ENCODE peak calls at places on chromosomes 6 and 20, in nine cellular contexts. C, Z, Q, N, S, L, A, G and W are unnamed samples.

GRCh38 chr6:52162940-52163908 is 23.0 kb upstream of the IL17A start:
- DNase-seq in N (no peak), Z (no peak), L (no peak), A (peak; percentile 7), S (peak; percentile 54), G (no peak), C (no peak), Q (no peak), W (no peak)

GRCh38 chr20:33601861-33602260 is 60.3 kb upstream of the C20orf144 start:
- DNase-seq in N (no peak), G (no peak), Z (no peak), A (no peak), C (no peak), S (no peak), Q (peak; percentile 16), L (no peak), W (no peak)

GRCh38 chr6:30748301-30748769 is 4.0 kb upstream of the IER3 start:
- DNase-seq in S (no peak), L (no peak), N (no peak), A (no peak), C (no peak), G (no peak), Q (no peak), Z (no peak), W (no peak)

GRCh38 chr6:39422273-39422672 is 99.8 kb upstream of the KCNK16 start:
- DNase-seq in Q (no peak), N (no peak), Z (no peak), L (peak; percentile 77), A (no peak), G (no peak), S (no peak), C (peak; percentile 58), W (no peak)

GRCh38 chr20:44582321-44583025 is at the start of gene PKIG:
- DNase-seq in N (peak; percentile 44), L (peak; percentile 71), Q (peak; percentile 89), C (no peak), S (no peak), G (no peak), A (peak; percentile 63), Z (no peak), W (peak; percentile 39)

GRCh38 chr6:7406743-7407142 is 17.1 kb downstream of the RIOK1 start:
- DNase-seq in N (peak; percentile 16), S (no peak), G (no peak), L (no peak), C (no peak), A (no peak), Q (no peak), Z (no peak), W (no peak)

GRCh38 chr20:43798591-43799149 is 71.9 kb upstream of the GTSF1L start:
- DNase-seq in Q (no peak), G (no peak), L (no peak), Z (no peak), A (no peak), C (no peak), S (no peak), N (no peak), W (no peak)

GRCh38 chr6:27862396-27863061 is 49.7 kb downstream of the OR2B2 start:
- DNase-seq in Z (no peak), G (no peak), S (no peak), C (no peak), L (no peak), N (peak; percentile 24), A (no peak), Q (peak; percentile 6), W (no peak)

GRCh38 chr6:3884007-3884745 is 35.0 kb downstream of the FAM50B start:
- DNase-seq in Z (no peak), L (no peak), N (no peak), G (no peak), A (peak; percentile 16), Q (peak; percentile 75), C (no peak), S (no peak), W (peak; percentile 37)

GRCh38 chr6:25962368-25963127 is at the start of gene TRIM38:
- DNase-seq in S (peak; percentile 54), L (peak; percentile 88), Q (peak; percentile 73), G (peak; percentile 6), A (peak; percentile 85), C (peak; percentile 29), Z (no peak), N (peak; percentile 89), W (peak; percentile 29)

GRCh38 chr6:30494275-30494990 is 5.1 kb downstream of the HLA-E start:
- DNase-seq in N (no peak), Q (no peak), Z (no peak), L (no peak), C (no peak), S (no peak), G (no peak), A (no peak), W (no peak)

GRCh38 chr6:37354526-37355384 is 972 bp downstream of the RNF8 start:
- DNase-seq in N (peak; percentile 23), L (no peak), S (no peak), Z (peak; percentile 57), G (peak; percentile 36), C (peak; percentile 22), A (no peak), Q (peak; percentile 49), W (peak; percentile 33)

GRCh38 chr6:90350689-90351554 is 54.3 kb upstream of the BACH2 start:
- DNase-seq in C (no peak), Q (no peak), N (no peak), L (peak; percentile 24), Z (no peak), S (no peak), G (no peak), A (no peak), W (no peak)

GRCh38 chr6:75419408-75419807 is 74.2 kb downstream of the FILIP1 start:
- DNase-seq in Z (no peak), L (no peak), A (no peak), G (no peak), Q (no peak), C (peak; percentile 30), N (no peak), S (no peak), W (no peak)

DNA sequence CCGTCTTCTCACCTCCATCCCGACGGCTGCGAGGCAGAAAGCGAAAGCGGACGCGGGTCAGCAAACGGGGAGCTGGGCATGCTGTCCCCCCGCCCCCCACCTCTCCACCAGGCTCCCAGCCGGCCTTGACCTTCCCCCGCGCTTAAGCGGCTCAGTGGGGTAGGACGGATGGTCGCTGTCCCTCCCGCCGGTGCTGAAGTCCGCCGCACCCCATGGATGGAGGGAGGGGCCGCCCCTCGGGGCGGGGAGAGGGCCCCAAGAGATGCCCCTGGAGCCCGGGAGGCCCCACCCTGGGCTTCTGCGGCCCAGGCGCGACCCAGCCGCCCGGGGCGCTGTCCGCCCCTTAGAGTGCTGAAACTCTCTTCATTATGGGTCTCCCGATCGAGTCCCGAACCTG is at the start of gene KCNB1:
- DNase-seq in N (peak; percentile 61), Q (peak; percentile 49), A (no peak), G (peak; percentile 95), L (peak; percentile 49), C (peak; percentile 56), Z (peak; percentile 96), S (no peak), W (peak; percentile 75)
- TF ChIP-seq CTCF in N (no peak), Q (no peak), A (no peak), G (no peak), L (no peak), C (no peak), Z (no peak), S (no peak), W (no peak)

DNA sequence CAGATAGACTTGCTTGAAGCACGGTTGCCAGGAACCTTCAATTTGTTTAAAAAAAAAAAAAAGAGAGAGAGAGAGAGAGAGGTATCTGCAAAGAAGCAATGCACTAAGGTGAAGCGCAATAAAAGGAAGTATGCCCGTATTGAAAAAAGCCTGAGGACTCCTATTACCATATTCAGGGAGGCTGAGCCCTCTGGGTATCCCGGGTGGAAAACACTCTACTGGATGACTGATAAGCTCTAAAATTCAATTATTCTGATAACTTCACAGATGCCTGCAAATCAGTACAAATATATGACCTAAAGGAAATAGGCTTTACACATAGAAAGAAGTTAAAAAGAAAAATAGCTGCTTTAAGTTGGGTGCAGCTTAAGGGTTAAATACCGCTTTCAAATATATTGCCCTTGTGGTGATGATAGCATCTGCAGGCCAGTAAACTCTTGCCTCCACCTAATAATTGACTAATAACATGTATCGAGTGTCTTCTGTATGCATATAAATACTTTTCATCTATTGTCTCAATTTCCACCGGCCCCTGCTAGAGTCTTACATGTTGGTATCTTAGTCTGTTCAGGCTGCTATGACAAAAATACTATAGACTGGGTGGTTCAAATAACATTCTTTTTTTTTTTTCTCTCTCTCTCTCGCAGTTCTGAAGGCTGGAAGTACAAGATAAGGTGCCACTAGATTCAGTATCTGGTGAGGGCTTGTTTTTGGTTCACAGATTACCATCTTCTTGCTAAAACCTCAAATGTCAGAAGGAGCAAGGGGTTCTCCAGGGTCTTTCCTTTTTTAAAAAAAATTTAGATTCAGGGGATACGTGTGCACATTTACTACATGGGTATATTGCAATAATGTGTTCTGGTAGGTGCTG is 187.4 kb upstream of the JARID2 start:
- DNase-seq in C (no peak), N (no peak), Q (no peak), G (no peak), A (no peak), Z (no peak), S (no peak), L (no peak), W (no peak)
- TF ChIP-seq CTCF in C (no peak), N (no peak), Q (no peak), G (no peak), A (no peak), Z (peak; percentile 16), S (no peak), L (no peak), W (peak; percentile 53)

DNA sequence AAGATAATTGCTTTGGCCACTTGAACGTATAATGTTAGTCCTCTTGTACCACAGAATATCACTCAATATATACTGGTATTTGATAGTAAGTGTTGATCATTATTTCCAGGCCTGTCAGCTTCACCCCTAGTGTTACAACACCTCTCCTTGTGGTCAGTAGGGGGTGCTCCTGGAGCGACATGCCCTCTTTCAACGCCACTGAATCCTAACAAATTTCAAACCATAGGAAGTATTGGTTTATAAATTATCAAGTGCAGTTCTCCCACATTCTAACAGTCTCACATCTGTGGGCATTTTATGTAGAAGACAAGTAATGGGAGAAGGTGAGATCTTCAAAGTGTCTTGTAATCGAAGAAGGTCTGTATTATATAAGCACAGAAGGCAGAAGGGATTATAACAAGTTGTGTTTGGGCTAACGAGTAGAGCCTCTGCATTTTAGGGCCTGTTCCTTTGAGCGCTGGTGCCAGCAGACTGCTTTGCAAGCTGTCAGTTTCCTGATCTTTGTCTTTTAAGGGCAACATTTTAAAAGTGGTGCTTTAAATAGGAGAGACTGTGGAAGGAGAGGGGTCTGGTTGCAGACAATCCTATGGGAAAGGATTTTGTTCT is 57.1 kb upstream of the CEP162 start:
- DNase-seq in S (peak; percentile 10), Z (no peak), L (no peak), C (no peak), A (no peak), Q (no peak), N (no peak), G (peak; percentile 40), W (peak; percentile 17)
- TF ChIP-seq CTCF in S (peak; percentile 40), Z (peak; percentile 62), L (peak; percentile 12), C (no peak), A (peak; percentile 18), Q (peak; percentile 25), N (no peak), G (peak; percentile 59), W (peak; percentile 21)

DNA sequence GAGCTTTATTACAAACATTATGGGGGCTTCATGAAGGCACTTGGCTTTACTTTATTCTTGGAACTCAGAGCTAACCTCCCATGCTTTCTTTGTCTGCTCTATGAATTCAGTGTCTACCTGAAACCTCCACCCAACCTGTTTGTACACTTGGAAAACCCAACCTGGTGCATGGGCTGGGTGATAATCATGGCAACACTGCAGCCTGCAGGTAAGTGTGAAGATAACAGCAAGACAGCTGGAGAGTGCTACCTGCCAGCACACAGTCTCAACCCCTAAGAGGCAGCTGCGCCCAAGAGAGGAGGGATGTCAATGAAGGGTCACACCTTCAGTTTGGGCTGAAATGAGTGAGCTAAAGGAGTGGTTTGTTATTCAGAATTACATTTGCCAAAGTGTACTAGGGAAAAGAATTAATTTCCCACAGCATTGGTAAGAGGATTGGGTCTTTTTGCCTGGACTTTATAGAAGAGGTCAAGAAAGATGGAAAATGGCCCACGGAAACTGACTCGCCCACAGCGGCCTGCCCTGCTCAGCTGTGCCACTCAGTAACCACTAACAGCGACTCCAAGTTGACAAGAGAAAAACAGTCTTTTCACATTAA is 24.4 kb downstream of the FOXQ1 start:
- DNase-seq in Q (no peak), A (no peak), N (no peak), S (peak; percentile 70), L (no peak), Z (no peak), C (no peak), G (no peak), W (peak; percentile 22)
- TF ChIP-seq CTCF in Q (no peak), A (peak; percentile 31), N (no peak), S (peak; percentile 76), L (no peak), Z (peak; percentile 18), C (no peak), G (peak; percentile 6), W (peak; percentile 29)